ENCODE peak calls at places on chromosomes 12 and 14, in five cellular contexts. Z is K562, J is HepG2, O is WTC11, E is H1. M is an unnamed sample.

GRCh38 chr12:104667139-104667538 is 210.4 kb downstream of the CHST11 start:
- DNase-seq in Z (no peak), O (no peak), J (no peak), E (no peak), M (no peak)

GRCh38 chr12:72133497-72134055 is 138.6 kb upstream of the TRHDE start:
- DNase-seq in J (no peak), O (no peak), E (no peak), Z (no peak), M (no peak)

GRCh38 chr14:38404100-38404541 is 148.2 kb upstream of the CLEC14A start:
- DNase-seq in O (no peak), J (no peak), Z (no peak), E (no peak), M (no peak)

GRCh38 chr12:3882896-3883564 is 9.8 kb upstream of the PARP11 start:
- DNase-seq in J (peak; percentile 29), Z (peak; percentile 10), E (no peak), O (no peak), M (no peak)

GRCh38 chr14:53273671-53274072 is 120.5 kb upstream of the DDHD1 start:
- DNase-seq in J (peak; percentile 12), Z (peak; percentile 15), E (no peak), O (no peak), M (no peak)

GRCh38 chr14:45787167-45787566 is 534.2 kb upstream of the MIS18BP1 start:
- DNase-seq in Z (no peak), J (no peak), E (no peak), O (no peak), M (no peak)

GRCh38 chr14:105497671-105498429 is 6.8 kb downstream of the TEDC1 start:
- DNase-seq in O (no peak), E (no peak), Z (no peak), J (no peak), M (no peak)

GRCh38 chr14:64507376-64508156 is 3.0 kb downstream of the ZBTB1 start:
- DNase-seq in J (no peak), O (no peak), Z (peak; percentile 12), E (no peak), M (no peak)

GRCh38 chr14:99255621-99256482 is 16.1 kb downstream of the BCL11B start:
- DNase-seq in Z (no peak), J (no peak), E (no peak), O (no peak), M (no peak)
- TF ChIP-seq ATF2 in Z (no peak), J (no peak), E (no peak), O (no peak), M (no peak)

GRCh38 chr12:57592551-57593165 is 1.7 kb downstream of the PIP4K2C start:
- DNase-seq in E (no peak), J (no peak), Z (no peak), O (no peak), M (no peak)

GRCh38 chr12:57593187-57593586 is 2.2 kb downstream of the PIP4K2C start:
- DNase-seq in J (no peak), O (no peak), Z (no peak), E (no peak), M (no peak)

GRCh38 chr12:57590536-57590891 is 478 bp upstream of the PIP4K2C start:
- DNase-seq in Z (no peak), O (no peak), E (no peak), J (no peak), M (no peak)

GRCh38 chr12:57591567-57592325 is 754 bp downstream of the PIP4K2C start:
- DNase-seq in E (peak; percentile 47), Z (peak; percentile 54), J (no peak), O (no peak), M (no peak)

GRCh38 chr12:57590892-57591566 is at the start of gene PIP4K2C:
- DNase-seq in O (peak; percentile 91), J (peak; percentile 77), Z (peak; percentile 94), E (peak; percentile 90), M (peak; percentile 44)
- TF ChIP-seq ATF2 in O (no peak), J (no peak), Z (no peak), E (no peak), M (no peak)

GRCh38 chr12:74957231-74957630 is 252.4 kb downstream of the KCNC2 start:
- DNase-seq in Z (no peak), E (no peak), J (no peak), O (no peak), M (no peak)
- TF ChIP-seq ATF2 in Z (no peak), E (no peak), J (no peak), O (no peak), M (no peak)

GRCh38 chr14:101061411-101062064 is 158.0 kb upstream of the RTL1 start:
- DNase-seq in J (no peak), O (no peak), Z (no peak), E (no peak), M (no peak)

GRCh38 chr14:101062611-101063010 is 159.1 kb upstream of the RTL1 start:
- DNase-seq in E (no peak), J (no peak), O (no peak), Z (no peak), M (no peak)

GRCh38 chr14:101058571-101058970 is 155.0 kb upstream of the RTL1 start:
- DNase-seq in J (no peak), E (no peak), O (no peak), Z (no peak), M (no peak)

GRCh38 chr14:101062065-101062450 is 158.5 kb upstream of the RTL1 start:
- DNase-seq in J (no peak), E (no peak), Z (no peak), O (no peak), M (no peak)

GRCh38 chr14:101060171-101060601 is 156.7 kb upstream of the RTL1 start:
- DNase-seq in Z (no peak), J (no peak), E (no peak), O (no peak), M (no peak)
- TF ChIP-seq ATF2 in Z (no peak), J (no peak), E (no peak), O (no peak), M (no peak)

GRCh38 chr14:19917243-19917642 is 3.2 kb upstream of the OR4K5 start:
- DNase-seq in J (no peak), O (no peak), Z (no peak), E (no peak), M (no peak)

GRCh38 chr14:19917955-19918518 is 2.4 kb upstream of the OR4K5 start:
- DNase-seq in J (peak; percentile 47), E (no peak), Z (no peak), O (no peak), M (no peak)

GRCh38 chr14:19920021-19920657 is at the start of gene OR4K5:
- DNase-seq in Z (no peak), E (no peak), J (no peak), O (no peak), M (no peak)

GRCh38 chr14:19918553-19919264 is 1.7 kb upstream of the OR4K5 start:
- DNase-seq in O (no peak), J (peak; percentile 9), Z (no peak), E (no peak), M (no peak)
- TF ChIP-seq ATF2 in O (no peak), J (no peak), Z (no peak), E (no peak), M (no peak)

DNA sequence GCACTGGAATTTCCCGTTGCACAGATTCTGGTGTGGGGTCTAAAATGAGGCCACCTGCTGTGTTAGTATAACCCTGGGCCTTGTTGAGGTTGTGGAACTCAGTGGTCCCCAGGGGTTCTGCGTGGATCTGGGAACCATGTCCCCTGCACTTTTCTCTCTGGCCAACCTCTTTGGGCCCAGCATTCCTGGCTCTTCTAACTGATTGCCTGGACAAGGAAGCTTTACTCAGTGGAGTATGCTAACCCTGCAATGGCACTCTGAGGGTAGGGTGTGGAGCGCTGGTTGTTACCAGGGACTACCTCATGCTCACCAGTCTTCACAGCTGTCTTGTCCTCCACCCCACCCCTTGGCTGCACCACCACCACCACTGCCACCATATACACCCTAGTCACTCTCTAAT is 39.2 kb downstream of the CPM start:
- DNase-seq in Z (no peak), J (no peak), O (no peak), E (no peak), M (no peak)
- TF ChIP-seq ATF2 in Z (no peak), J (no peak), O (no peak), E (no peak), M (no peak)

DNA sequence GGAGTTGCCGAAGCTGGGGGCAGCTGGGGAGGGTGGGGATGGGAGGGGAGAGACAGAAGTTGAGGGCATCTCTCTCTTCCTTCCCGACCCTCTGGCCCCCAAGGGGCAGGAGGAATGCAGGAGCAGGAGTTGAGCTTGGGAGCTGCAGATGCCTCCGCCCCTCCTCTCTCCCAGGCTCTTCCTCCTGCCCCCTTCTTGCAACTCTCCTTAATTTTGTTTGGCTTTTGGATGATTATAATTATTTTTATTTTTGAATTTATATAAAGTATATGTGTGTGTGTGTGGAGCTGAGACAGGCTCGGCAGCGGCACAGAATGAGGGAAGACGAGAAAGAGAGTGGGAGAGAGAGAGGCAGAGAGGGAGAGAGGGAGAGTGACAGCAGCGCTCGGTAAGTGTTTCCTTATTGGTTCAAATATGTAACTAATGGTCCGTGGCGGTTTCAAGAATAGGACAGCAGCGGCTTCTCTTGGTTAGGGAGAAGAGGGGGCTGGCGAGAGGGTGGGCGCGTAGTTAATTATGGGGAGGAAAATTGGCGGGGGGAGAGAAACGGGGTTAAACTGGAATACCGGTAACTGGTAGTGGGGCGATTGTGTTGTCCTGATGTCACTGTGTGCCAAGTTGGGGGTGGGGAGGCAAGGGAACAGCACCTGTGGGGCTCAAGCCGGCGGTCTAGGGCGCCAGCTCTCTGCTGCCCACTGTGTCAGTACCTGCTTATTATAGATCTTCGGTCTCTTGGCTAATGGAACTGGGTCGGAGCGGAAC is 8.4 kb downstream of the HOXC8 start:
- DNase-seq in E (peak; percentile 56), Z (peak; percentile 49), J (no peak), O (no peak), M (no peak)
- TF ChIP-seq ATF2 in E (no peak), Z (no peak), J (no peak), O (no peak), M (no peak)

GRCh38 chr12:51973560-51973959 is 22.1 kb downstream of the ACVR1B start:
- DNase-seq in E (no peak), O (no peak), J (no peak), Z (no peak), M (no peak)

GRCh38 chr12:51972424-51972812 is 20.9 kb downstream of the ACVR1B start:
- DNase-seq in J (no peak), E (no peak), Z (no peak), O (no peak), M (no peak)

GRCh38 chr12:51971679-51972423 is 20.4 kb downstream of the ACVR1B start:
- DNase-seq in J (no peak), E (no peak), Z (no peak), O (no peak), M (no peak)

GRCh38 chr12:51974646-51975045 is 23.1 kb downstream of the ACVR1B start:
- DNase-seq in J (no peak), O (no peak), E (no peak), Z (no peak), M (no peak)

GRCh38 chr12:51972849-51973273 is 21.4 kb downstream of the ACVR1B start:
- DNase-seq in Z (peak; percentile 83), O (no peak), J (no peak), E (no peak), M (no peak)
- TF ChIP-seq ATF2 in Z (no peak), O (no peak), J (no peak), E (no peak), M (no peak)

M was measured in GM12878.